ENCODE peak calls at places on chromosomes 5 and 9, in five cellular contexts. J is activated CD4-positive, alpha-beta T cell treated with anti-CD3 and anti-CD28 coated beads, Interleukin-2, amount 50 U/mL, for 24 hours; N is SK-MEL-5; M is adrenal gland; D is NCI-H1092. G is an unnamed sample.

GRCh38 chr9:134832471-134832870 is 48.1 kb upstream of the FCN2 start:
- DNase-seq in J (no peak), N (no peak), M (no peak), D (no peak), G (no peak)

GRCh38 chr5:133902521-133903118 is 65.8 kb downstream of the C5orf15 start:
- DNase-seq in J (no peak), N (no peak), M (no peak), D (no peak), G (no peak)

GRCh38 chr9:125119643-125120286 is 23.6 kb downstream of the SCAI start:
- DNase-seq in J (no peak), N (peak; percentile 40), M (no peak), D (no peak), G (no peak)

GRCh38 chr5:67409342-67409741 is 212.7 kb upstream of the CD180 start:
- DNase-seq in J (no peak), N (no peak), M (no peak), D (no peak), G (no peak)

GRCh38 chr5:179230061-179230461 is 115.2 kb downstream of the ADAMTS2 start:
- DNase-seq in J (no peak), N (no peak), M (no peak), D (no peak), G (no peak)

GRCh38 chr9:33129886-33130284 is 37.3 kb downstream of the B4GALT1 start:
- DNase-seq in J (no peak), N (no peak), M (no peak), D (no peak), G (no peak)

GRCh38 chr9:76459691-76460635 is 981 bp downstream of the GCNT1 start:
- DNase-seq in J (no peak), N (no peak), M (no peak), D (peak; percentile 26), G (no peak)

GRCh38 chr9:79637180-79637925 is 65.6 kb downstream of the TLE4 start:
- DNase-seq in J (no peak), N (no peak), M (no peak), D (no peak), G (no peak)

GRCh38 chr5:63928451-63928850 is 33.8 kb downstream of the HTR1A start:
- DNase-seq in J (no peak), N (no peak), M (no peak), D (no peak), G (no peak)

GRCh38 chr9:2087500-2088313 is 72.6 kb downstream of the SMARCA2 start:
- DNase-seq in J (peak; percentile 30), N (peak; percentile 69), M (no peak), D (no peak), G (no peak)

GRCh38 chr9:100216178-100216787 is 117.2 kb downstream of the INVS start:
- DNase-seq in J (peak; percentile 51), N (peak; percentile 87), M (peak; percentile 50), D (peak; percentile 1), G (no peak)

GRCh38 chr9:32524558-32525461 is 1.2 kb downstream of the RIGI start:
- DNase-seq in J (no peak), N (no peak), M (no peak), D (no peak), G (no peak)

GRCh38 chr9:119365291-119366027 is 3.8 kb downstream of the BRINP1 start:
- DNase-seq in J (no peak), N (peak; percentile 73), M (peak; percentile 37), D (peak; percentile 58), G (no peak)

GRCh38 chr5:138466900-138467710 is 1.8 kb downstream of the EGR1 start:
- DNase-seq in J (no peak), N (no peak), M (peak; percentile 55), D (no peak), G (no peak)

GRCh38 chr5:108381034-108381954 is 604 bp downstream of the FBXL17 start:
- DNase-seq in J (peak; percentile 69), N (peak; percentile 62), M (peak; percentile 77), D (no peak), G (peak; percentile 65)

G was measured in GOT3.